ENCODE peak calls at places on chromosomes 11 and 22, in nine cellular contexts. W is ACHN; C is breast epithelium; P is ecto neural progenitor cell; M is A172; Q is DMS 273 treated with DMSO at 0.1 percent for 48 hours; T is Peyer's patch; E is NT2/D1; H is activated CD4-positive, alpha-beta memory T cell treated with anti-CD3 and anti-CD28 coated beads, Interleukin-2, amount 10 ng/mL, durations not matched to agents 7 days and 5 days. D is an unnamed sample.
A peak's percentile ranks its signal among the peaks of the same experiment; 100 is the strongest.

GRCh38 chr11:45993438-45994064 is 71.1 kb downstream of the LARGE2 start:
- DNase-seq in W (no peak), C (no peak), P (no peak), M (no peak), Q (no peak), T (no peak), E (no peak), H (no peak), D (no peak)

GRCh38 chr11:80593981-80594380 is 1153.2 kb upstream of the TENM4 start:
- DNase-seq in W (peak; percentile 24), C (no peak), P (no peak), M (peak; percentile 94), Q (no peak), T (no peak), E (no peak), H (no peak), D (no peak)

GRCh38 chr11:4514196-4514595 is 30.8 kb upstream of the OR52M1 start:
- DNase-seq in W (no peak), C (no peak), P (no peak), M (no peak), Q (no peak), T (no peak), E (no peak), H (no peak), D (no peak)

GRCh38 chr22:45332001-45332400 is 22.3 kb downstream of the FAM118A start:
- DNase-seq in W (no peak), C (no peak), P (no peak), M (no peak), Q (no peak), T (no peak), E (no peak), H (no peak), D (no peak)

GRCh38 chr11:104946907-104947306 is 21.5 kb downstream of the CASP4 start:
- DNase-seq in W (peak; percentile 73), C (no peak), P (no peak), M (peak; percentile 39), Q (no peak), T (no peak), E (no peak), H (peak; percentile 19), D (no peak)

GRCh38 chr11:74695705-74696280 is 35.4 kb downstream of the CHRDL2 start:
- DNase-seq in W (no peak), C (no peak), P (no peak), M (no peak), Q (no peak), T (no peak), E (no peak), H (no peak), D (no peak)

GRCh38 chr11:66106786-66107599 is 36.9 kb downstream of the PACS1 start:
- DNase-seq in W (no peak), C (no peak), P (no peak), M (no peak), Q (no peak), T (no peak), E (no peak), H (peak; percentile 25), D (no peak)

GRCh38 chr22:43980996-43981395 is 25.8 kb downstream of the SAMM50 start:
- DNase-seq in W (no peak), C (no peak), P (no peak), M (no peak), Q (no peak), T (no peak), E (no peak), H (no peak), D (no peak)

GRCh38 chr22:36028646-36029405 is at the start of gene RBFOX2:
- DNase-seq in W (peak; percentile 92), C (peak; percentile 96), P (peak; percentile 99), M (peak; percentile 82), Q (peak; percentile 79), T (peak; percentile 99), E (peak; percentile 83), H (peak; percentile 63), D (peak; percentile 96)

GRCh38 chr11:64858467-64859401 is 14.3 kb upstream of the CDC42BPG start:
- DNase-seq in W (no peak), C (no peak), P (no peak), M (no peak), Q (no peak), T (no peak), E (no peak), H (peak; percentile 75), D (no peak)

GRCh38 chr11:64836448-64837072 is 7.9 kb downstream of the CDC42BPG start:
- DNase-seq in W (no peak), C (no peak), P (no peak), M (no peak), Q (no peak), T (no peak), E (no peak), H (no peak), D (no peak)

GRCh38 chr11:32255876-32256275 is 165.0 kb downstream of the RCN1 start:
- DNase-seq in W (no peak), C (no peak), P (no peak), M (no peak), Q (peak; percentile 95), T (no peak), E (no peak), H (no peak), D (no peak)

GRCh38 chr11:79971255-79971654 is 530.4 kb upstream of the TENM4 start:
- DNase-seq in W (no peak), C (no peak), P (no peak), M (no peak), Q (no peak), T (no peak), E (no peak), H (no peak), D (no peak)

GRCh38 chr22:43777204-43777671 is 34.9 kb downstream of the EFCAB6 start:
- DNase-seq in W (peak; percentile 59), C (no peak), P (no peak), M (peak; percentile 67), Q (no peak), T (no peak), E (no peak), H (no peak), D (no peak)

D was measured in right lobe of liver.